ENCODE peak calls at places on chromosomes 16 and 17, in six cellular contexts. J is ACHN; G is lung; C is AG08395; F is T1000; P is effector memory CD8-positive, alpha-beta T cell. S is an unnamed sample.

GRCh38 chr17:75776399-75777242 is 8.0 kb upstream of the UNK start:
- DNase-seq in J (peak), G (no peak), C (no peak), F (no peak), P (no peak), S (peak)

GRCh38 chr16:84139628-84140258 is 5.2 kb downstream of the HSDL1 start:
- DNase-seq in J (no peak), G (no peak), C (no peak), F (no peak), P (no peak), S (no peak)

GRCh38 chr17:73770849-73771229 is 126.6 kb upstream of the SDK2 start:
- DNase-seq in J (no peak), G (no peak), C (no peak), F (no peak), P (no peak), S (no peak)

GRCh38 chr16:48497129-48497528 is 111.9 kb upstream of the SIAH1 start:
- DNase-seq in J (no peak), G (no peak), C (no peak), F (no peak), P (no peak), S (no peak)

GRCh38 chr16:1458336-1458976 is 14.1 kb upstream of the CCDC154 start:
- DNase-seq in J (no peak), G (no peak), C (peak), F (no peak), P (no peak), S (peak)

GRCh38 chr16:2173366-2173765 is 17.8 kb downstream of the TRAF7 start:
- DNase-seq in J (no peak), G (no peak), C (no peak), F (no peak), P (no peak), S (no peak)

GRCh38 chr17:80586464-80587228 is 42.0 kb downstream of the RPTOR start:
- DNase-seq in J (no peak), G (no peak), C (no peak), F (no peak), P (no peak), S (no peak)

GRCh38 chr17:4214142-4214541 is 49.6 kb downstream of the ANKFY1 start:
- DNase-seq in J (no peak), G (no peak), C (no peak), F (no peak), P (no peak), S (no peak)

GRCh38 chr17:39706383-39706782 is 6.5 kb downstream of the ERBB2 start:
- DNase-seq in J (no peak), G (no peak), C (no peak), F (no peak), P (no peak), S (no peak)

GRCh38 chr17:39772987-39773664 is 35.4 kb downstream of the GRB7 start:
- DNase-seq in J (no peak), G (no peak), C (no peak), F (no peak), P (no peak), S (no peak)

GRCh38 chr16:27203429-27204231 is at the start of gene KDM8:
- DNase-seq in J (peak), G (peak), C (peak), F (peak), P (peak), S (peak)